ENCODE peak calls at places on chromosomes 1 and 21, in five cellular contexts. O is glutamatergic neuron, A is OCI-LY7, G is mammary epithelial cell, E is mucosa of descending colon. T is an unnamed sample.

GRCh38 chr1:156135930-156136871 is 17.2 kb upstream of the SEMA4A start:
- DNase-seq in A (no peak), E (no peak), O (no peak), G (no peak), T (no peak)

GRCh38 chr1:244388961-244389360 is 62.7 kb downstream of the ADSS2 start:
- DNase-seq in G (no peak), O (no peak), A (no peak), E (no peak), T (no peak)

GRCh38 chr1:157193702-157194391 is 55.7 kb upstream of the ETV3 start:
- DNase-seq in G (peak; percentile 63), E (no peak), A (peak; percentile 62), O (peak; percentile 90), T (peak; percentile 78)

GRCh38 chr1:86849756-86850155 is 64.2 kb downstream of the SELENOF start:
- DNase-seq in G (no peak), E (no peak), O (no peak), A (no peak), T (no peak)

GRCh38 chr1:115507256-115507589 is 134.5 kb upstream of the VANGL1 start:
- DNase-seq in G (no peak), E (no peak), A (peak; percentile 16), O (peak; percentile 34), T (no peak)

GRCh38 chr1:205582046-205582445 is 49.8 kb downstream of the ELK4 start:
- DNase-seq in E (no peak), A (no peak), O (no peak), G (no peak), T (no peak)

GRCh38 chr1:31714442-31715096 is 10.8 kb upstream of the COL16A1 start:
- DNase-seq in G (no peak), O (peak; percentile 65), A (peak; percentile 63), E (peak; percentile 79), T (no peak)

GRCh38 chr1:24705260-24706073 is 39.8 kb upstream of the CLIC4 start:
- DNase-seq in A (no peak), O (peak; percentile 68), E (peak; percentile 87), G (peak; percentile 97), T (peak; percentile 68)

GRCh38 chr1:48234086-48234485 is 11.6 kb downstream of the SLC5A9 start:
- DNase-seq in E (no peak), A (no peak), G (no peak), O (no peak), T (no peak)

GRCh38 chr1:59375321-59376220 is 78.7 kb downstream of the FGGY start:
- DNase-seq in O (no peak), G (peak; percentile 98), A (no peak), E (no peak), T (peak; percentile 100)

GRCh38 chr1:32393832-32394140 is 455 bp downstream of the BSDC1 start:
- DNase-seq in A (peak; percentile 29), E (no peak), G (no peak), O (peak; percentile 67), T (no peak)

GRCh38 chr1:21594935-21595897 is 73.9 kb downstream of the RAP1GAP start:
- DNase-seq in A (peak; percentile 65), O (peak; percentile 77), E (no peak), G (peak; percentile 26), T (no peak)
- TF ChIP-seq CTCF in A (peak; percentile 82), O (peak; percentile 81), E (peak; percentile 31), G (peak; percentile 81), T (peak; percentile 88)

DNA sequence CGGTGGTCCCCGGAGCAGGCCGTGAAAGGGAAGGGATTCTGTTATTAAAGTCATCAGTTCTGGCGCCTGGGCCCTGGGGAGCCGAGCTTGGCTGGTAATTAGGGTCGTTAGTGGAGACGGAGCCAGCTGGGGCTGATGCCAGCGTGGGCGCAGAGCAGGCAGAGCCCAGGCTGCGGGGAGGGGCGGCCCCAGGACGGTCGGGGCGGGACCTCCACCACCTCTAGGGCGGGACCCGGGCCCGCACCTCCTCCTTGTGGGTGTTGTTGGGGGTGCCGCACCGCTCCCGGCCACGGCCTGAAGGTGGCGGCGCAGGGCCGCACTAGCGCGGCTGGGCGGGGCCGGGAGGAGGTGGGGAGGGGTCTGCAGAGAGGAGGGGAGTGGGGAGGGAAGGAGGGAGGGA is 470.6 kb downstream of the PTPRU start:
- DNase-seq in O (peak; percentile 94), G (peak; percentile 53), E (no peak), A (peak; percentile 13), T (no peak)
- TF ChIP-seq CTCF in O (peak; percentile 60), G (peak; percentile 82), E (no peak), A (peak; percentile 43), T (peak; percentile 79)

GRCh38 chr21:44686000-44686781 is 4.2 kb upstream of the KRTAP12-1 start:
- DNase-seq in G (no peak), A (no peak), E (no peak), O (no peak), T (no peak)
- TF ChIP-seq CTCF in G (no peak), A (no peak), E (no peak), O (no peak), T (no peak)

DNA sequence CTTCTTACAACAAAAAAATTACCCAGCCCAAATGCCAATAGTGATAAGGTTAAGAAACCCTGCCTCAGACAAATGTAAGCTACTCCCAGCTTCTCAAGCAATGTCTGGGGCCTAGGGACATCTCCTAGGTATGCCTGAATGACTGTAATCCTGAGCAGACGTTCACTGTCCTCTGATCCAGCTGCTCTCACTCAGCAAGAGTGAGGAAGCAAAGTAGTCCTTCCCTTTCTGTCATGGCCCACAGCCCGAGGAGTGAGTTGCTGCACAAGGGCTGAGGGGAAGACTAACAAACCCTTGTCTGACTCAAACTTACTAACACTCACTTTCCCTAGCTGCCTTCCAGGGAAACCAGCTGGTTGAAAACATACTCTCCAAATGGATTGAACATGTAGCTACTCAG is 124.9 kb upstream of the TNFSF4 start:
- DNase-seq in O (no peak), G (no peak), E (no peak), A (no peak), T (peak; percentile 17)
- TF ChIP-seq CTCF in O (no peak), G (no peak), E (no peak), A (no peak), T (no peak)

DNA sequence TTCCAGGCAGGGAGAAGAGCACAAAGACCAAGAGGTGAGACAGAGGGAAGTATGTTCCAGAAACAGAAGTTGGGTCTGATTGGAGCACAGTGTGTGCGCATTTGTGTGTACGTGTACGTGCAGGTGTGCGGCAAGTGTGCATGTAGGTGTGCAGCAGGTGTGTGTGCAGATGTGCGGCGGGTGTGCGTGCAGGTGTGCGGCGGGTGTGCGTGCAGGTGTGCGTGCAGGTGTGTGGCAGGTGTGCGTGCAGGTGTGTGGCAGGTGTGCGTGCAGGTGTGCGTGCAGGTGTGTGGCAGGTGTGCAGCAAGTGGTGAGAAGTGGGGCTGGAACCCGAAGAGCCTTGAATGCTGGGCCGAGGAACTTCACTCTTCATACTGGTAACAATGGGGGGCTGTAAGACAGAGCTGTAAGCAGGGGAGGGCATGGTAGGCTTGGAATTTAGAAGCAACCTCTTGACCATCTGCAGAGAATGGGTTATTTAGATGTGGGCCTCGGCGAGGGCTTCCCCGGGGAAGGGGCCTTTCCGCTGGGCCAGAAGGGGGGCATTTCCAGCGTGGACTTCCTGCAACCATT is 118.0 kb upstream of the WNT4 start:
- DNase-seq in E (no peak), O (no peak), A (no peak), G (no peak), T (no peak)
- TF ChIP-seq CTCF in E (no peak), O (no peak), A (no peak), G (no peak), T (no peak)

GRCh38 chr1:3649342-3650247 is at the start of gene WRAP73:
- DNase-seq in E (peak; percentile 92), O (peak; percentile 90), A (peak; percentile 95), G (peak; percentile 85), T (peak; percentile 55)
- TF ChIP-seq CTCF in E (no peak), O (no peak), A (peak; percentile 69), G (peak; percentile 20), T (peak; percentile 48)